ENCODE peak calls at places on chromosome 6, in six cellular contexts. Q, T, A, R, S and I are unnamed samples. For H3K4me1, the result is how much of the 10 kb centered on the place peaks cover.

GRCh38 chr6:4788953-4789584 is 12.9 kb downstream of the CDYL start:
- DNase-seq in A (peak), R (peak), Q (no peak), S (no peak), T (no peak), I (no peak)

GRCh38 chr6:108027594-108027993 is 46.9 kb downstream of the OSTM1 start:
- DNase-seq in Q (no peak), S (no peak), A (no peak), R (no peak), T (peak), I (no peak)

GRCh38 chr6:141413196-141413595 is 719.5 kb upstream of the GJE1 start:
- DNase-seq in R (no peak), T (no peak), Q (no peak), S (no peak), A (no peak), I (no peak)

GRCh38 chr6:149190228-149190831 is 127.2 kb upstream of the TAB2 start:
- DNase-seq in R (peak), Q (no peak), S (peak), T (peak), A (peak), I (no peak)

GRCh38 chr6:96499781-96500180 is 21.8 kb upstream of the UFL1 start:
- DNase-seq in T (no peak), Q (no peak), S (peak), R (no peak), A (no peak), I (no peak)

GRCh38 chr6:113645576-113645970 is 211.6 kb upstream of the MARCKS start:
- DNase-seq in R (no peak), T (peak), S (no peak), A (no peak), Q (no peak), I (no peak)

GRCh38 chr6:155106456-155107107 is 111.5 kb downstream of the TIAM2 start:
- DNase-seq in R (no peak), S (no peak), Q (no peak), A (no peak), T (no peak), I (no peak)

GRCh38 chr6:35945650-35946025 is 24.7 kb upstream of the SRPK1 start:
- DNase-seq in A (no peak), S (no peak), Q (no peak), R (no peak), T (no peak), I (no peak)

GRCh38 chr6:3231213-3232016 is 4.0 kb upstream of the TUBB2B start:
- DNase-seq in Q (peak), T (peak), A (peak), R (peak), S (no peak), I (peak)

GRCh38 chr6:166361080-166361429 is 18.7 kb upstream of the SFT2D1 start:
- DNase-seq in Q (no peak), A (no peak), T (peak), S (no peak), R (no peak), I (no peak)

GRCh38 chr6:61977951-61978350 is 308.1 kb downstream of the KHDRBS2 start:
- DNase-seq in Q (no peak), R (no peak), A (no peak), S (no peak), T (no peak), I (no peak)

GRCh38 chr6:112563368-112563767 is 216.2 kb downstream of the RFPL4B start:
- DNase-seq in T (peak), A (peak), R (no peak), S (no peak), Q (no peak), I (peak)

GRCh38 chr6:106906227-106906626 is 68.3 kb downstream of the CD24 start:
- DNase-seq in Q (peak), A (no peak), T (no peak), S (no peak), R (no peak), I (no peak)

GRCh38 chr6:74222768-74223321 is 526.8 kb downstream of the CD109 start:
- DNase-seq in T (peak), Q (no peak), R (peak), S (no peak), A (peak), I (peak)

GRCh38 chr6:130577178-130577919 is 211.5 kb downstream of the TMEM200A start:
- DNase-seq in S (no peak), Q (no peak), T (no peak), R (no peak), A (no peak), I (no peak)

GRCh38 chr6:158730175-158730907 is 80.5 kb downstream of the SYTL3 start:
- DNase-seq in T (no peak), Q (no peak), R (peak), A (peak), S (no peak), I (no peak)

GRCh38 chr6:166612471-166612881 is 14.6 kb downstream of the RPS6KA2 start:
- DNase-seq in T (no peak), Q (no peak), R (no peak), A (no peak), S (no peak), I (no peak)

GRCh38 chr6:90074161-90074560 is 179.9 kb downstream of the GJA10 start:
- DNase-seq in Q (no peak), S (no peak), R (peak), A (no peak), T (peak), I (no peak)

GRCh38 chr6:52399511-52400315 is 20.4 kb upstream of the EFHC1 start:
- DNase-seq in R (peak), S (peak), Q (peak), A (peak), T (peak), I (no peak)

GRCh38 chr6:115271001-115271400 is 789.7 kb downstream of the FRK start:
- DNase-seq in T (no peak), S (no peak), Q (no peak), R (no peak), A (no peak), I (no peak)

GRCh38 chr6:89941031-89941775 is 46.9 kb downstream of the GJA10 start:
- DNase-seq in R (no peak), S (no peak), Q (no peak), A (no peak), T (peak), I (no peak)

GRCh38 chr6:143941852-143942627 is 66.0 kb downstream of the PLAGL1 start:
- DNase-seq in T (peak), Q (peak), R (peak), S (peak), A (peak), I (peak)

GRCh38 chr6:33792990-33793389 is 4.1 kb upstream of the LEMD2 start:
- DNase-seq in S (no peak), T (no peak), Q (no peak), R (no peak), A (no peak), I (no peak)
- H3K9ac ChIP-seq in S (no peak), T (no peak), Q (no peak), R (no peak), A (no peak), I (peak)

DNA sequence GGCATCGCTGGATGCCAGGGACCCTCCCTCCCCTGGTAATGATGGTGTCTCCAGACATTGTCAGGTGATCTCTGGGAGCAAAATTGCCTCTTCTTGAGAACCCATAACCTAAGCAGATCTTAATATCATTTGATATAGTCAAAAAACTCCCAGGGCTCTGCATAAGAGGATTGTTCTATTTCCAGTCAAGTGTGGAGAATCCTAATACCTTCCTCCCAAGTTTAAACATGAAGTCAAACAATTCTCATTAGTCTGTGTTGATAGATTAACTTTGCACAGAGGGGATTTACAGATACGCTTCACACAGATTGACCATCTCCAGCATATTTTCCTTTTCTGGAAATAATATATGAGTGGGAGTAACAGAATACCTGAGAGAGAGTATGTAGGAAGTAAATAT is 10.5 kb downstream of the EYA4 start:
- DNase-seq in T (no peak), Q (no peak), A (no peak), S (no peak), R (no peak), I (no peak)
- H3K4me1 ChIP-seq in T (under half), Q (under half), A (under half), S (under half), R (under half), I (under half)

DNA sequence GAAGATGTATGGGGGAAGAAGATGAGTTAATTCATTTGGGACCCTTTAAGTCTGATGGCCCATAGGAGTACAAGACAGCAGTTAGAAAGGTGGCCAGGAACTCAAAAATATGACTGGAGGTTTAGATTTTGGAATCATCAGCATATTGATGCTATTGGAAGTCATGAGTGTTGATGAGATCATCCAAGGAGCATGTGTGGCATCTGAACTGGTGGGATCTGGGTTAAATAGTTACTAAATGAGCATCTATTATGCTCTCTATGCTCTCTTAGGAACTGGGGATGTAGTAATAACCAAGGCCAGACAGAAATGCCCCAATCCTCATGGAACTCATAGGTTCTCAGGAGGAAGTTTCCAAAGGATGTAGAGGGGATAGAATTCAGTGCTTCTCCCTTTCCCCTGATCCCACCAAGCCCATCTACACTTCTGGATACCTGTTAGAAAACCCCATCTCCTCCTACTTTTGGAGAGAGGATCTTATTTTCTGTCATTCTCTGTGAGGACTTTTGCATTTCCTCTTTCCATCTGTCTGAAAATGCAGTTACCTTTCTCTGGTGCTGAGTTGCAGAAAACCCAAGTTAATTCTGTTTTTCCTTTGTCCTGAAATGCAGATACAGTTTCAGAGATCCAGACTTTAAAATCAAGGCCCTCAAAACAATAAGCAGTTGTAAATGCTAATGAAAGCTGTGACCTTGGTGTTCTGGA is 65.9 kb downstream of the TBC1D7 start:
- DNase-seq in A (no peak), R (no peak), S (no peak), T (no peak), Q (no peak), I (no peak)
- H3K9ac ChIP-seq in A (no peak), R (no peak), S (no peak), T (no peak), Q (no peak), I (no peak)

DNA sequence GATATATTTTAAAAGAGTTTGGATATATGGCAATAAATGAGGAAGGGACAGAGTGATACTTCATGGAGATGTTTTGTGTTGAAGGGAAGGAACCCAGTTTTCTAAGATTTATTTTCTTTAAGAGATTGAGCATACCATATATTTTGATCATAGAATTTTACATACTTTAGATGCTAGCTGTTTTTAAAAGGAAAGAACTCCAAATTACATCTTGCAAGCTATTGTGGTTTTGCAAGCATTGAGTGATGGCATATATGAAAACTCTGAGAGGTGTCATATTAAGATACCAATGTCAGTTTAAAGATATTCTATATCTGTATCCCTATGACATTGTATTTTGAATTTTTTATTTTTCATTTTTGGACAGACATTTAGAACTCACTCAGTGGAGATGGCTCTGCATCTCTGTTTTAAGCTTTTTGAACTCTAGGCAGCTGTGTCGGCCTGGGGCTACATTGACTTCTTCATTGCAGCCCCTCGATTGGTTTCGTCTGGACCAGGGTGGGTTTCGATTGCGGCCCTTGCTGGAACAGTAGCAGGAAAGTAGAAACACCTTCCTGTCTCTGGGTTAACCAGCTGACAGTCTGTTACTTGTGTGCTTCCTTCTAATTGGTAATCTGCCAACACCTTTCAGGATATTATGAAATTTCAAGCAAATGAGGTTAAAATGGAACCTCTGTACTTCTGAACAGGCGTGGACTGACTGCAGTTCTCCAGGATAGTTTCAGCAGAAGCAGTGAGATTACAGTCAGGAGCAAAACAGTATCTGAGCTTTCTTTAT is 14.0 kb downstream of the IGF2R start:
- DNase-seq in T (peak), Q (no peak), S (peak), R (no peak), A (no peak), I (no peak)
- H3K4me1 ChIP-seq in T (under half), Q (under half), S (under half), R (under half), A (under half), I (under half)

GRCh38 chr6:56716229-56716628 is 73.5 kb upstream of the DST start:
- DNase-seq in A (no peak), S (no peak), R (no peak), T (no peak), Q (no peak), I (no peak)

GRCh38 chr6:56714982-56715456 is 72.3 kb upstream of the DST start:
- DNase-seq in S (no peak), Q (peak), R (peak), A (no peak), T (peak), I (peak)

GRCh38 chr6:56710967-56711366 is 68.3 kb upstream of the DST start:
- DNase-seq in Q (no peak), T (no peak), R (no peak), A (no peak), S (no peak), I (no peak)

GRCh38 chr6:56714273-56714672 is 71.6 kb upstream of the DST start:
- DNase-seq in A (no peak), Q (no peak), T (no peak), R (no peak), S (no peak), I (no peak)

GRCh38 chr6:56713285-56713684 is 70.6 kb upstream of the DST start:
- DNase-seq in Q (no peak), S (no peak), R (no peak), A (peak), T (peak), I (no peak)
- H3K9ac ChIP-seq in Q (peak), S (no peak), R (no peak), A (no peak), T (no peak), I (no peak)